ENCODE peak calls at places on chromosomes 12 and 14, in six cellular contexts. V is uterus, F is lung, I is AG04449, B is AG10803, L is left ventricle myocardium inferior. J is an unnamed sample.

GRCh38 chr12:116040412-116040811 is 237.1 kb downstream of the MED13L start:
- DNase-seq in V (no peak), F (no peak), I (no peak), B (peak), L (no peak), J (no peak)

GRCh38 chr12:587132-587531 is 76.1 kb downstream of the NINJ2 start:
- DNase-seq in V (no peak), F (no peak), I (no peak), B (no peak), L (no peak), J (no peak)

GRCh38 chr14:26427059-26427458 is 170.8 kb downstream of the NOVA1 start:
- DNase-seq in V (no peak), F (no peak), I (no peak), B (peak), L (no peak), J (no peak)

GRCh38 chr14:55869397-55870049 is 248.7 kb upstream of the PELI2 start:
- DNase-seq in V (no peak), F (no peak), I (no peak), B (no peak), L (no peak), J (no peak)

GRCh38 chr14:78598046-78598652 is 428.0 kb downstream of the NRXN3 start:
- DNase-seq in V (peak), F (peak), I (no peak), B (peak), L (peak), J (peak)

GRCh38 chr14:71454513-71455332 is 477.5 kb upstream of the RGS6 start:
- DNase-seq in V (no peak), F (no peak), I (no peak), B (no peak), L (no peak), J (no peak)

GRCh38 chr14:21866479-21866878 is 192.9 kb upstream of the OR4E1 start:
- DNase-seq in V (no peak), F (no peak), I (no peak), B (no peak), L (no peak), J (no peak)

GRCh38 chr14:37526992-37527391 is 68.1 kb downstream of the FOXA1 start:
- DNase-seq in V (no peak), F (no peak), I (no peak), B (no peak), L (no peak), J (no peak)

GRCh38 chr12:25434493-25434892 is 118.6 kb downstream of the LMNTD1 start:
- DNase-seq in V (no peak), F (no peak), I (no peak), B (no peak), L (no peak), J (no peak)

GRCh38 chr12:76531056-76531455 is 28.5 kb downstream of the OSBPL8 start:
- DNase-seq in V (no peak), F (no peak), I (no peak), B (no peak), L (no peak), J (no peak)

GRCh38 chr14:89444044-89444443 is 27.0 kb upstream of the FOXN3 start:
- DNase-seq in V (no peak), F (no peak), I (no peak), B (no peak), L (no peak), J (no peak)

GRCh38 chr12:182381-182883 is 31.5 kb downstream of the SLC6A12 start:
- DNase-seq in V (no peak), F (no peak), I (peak), B (peak), L (peak), J (no peak)

GRCh38 chr14:65780566-65780965 is 368.0 kb downstream of the FUT8 start:
- DNase-seq in V (no peak), F (no peak), I (no peak), B (no peak), L (no peak), J (no peak)

GRCh38 chr12:1544991-1545700 is 49.2 kb downstream of the FBXL14 start:
- DNase-seq in V (no peak), F (no peak), I (no peak), B (peak), L (peak), J (no peak)

DNA sequence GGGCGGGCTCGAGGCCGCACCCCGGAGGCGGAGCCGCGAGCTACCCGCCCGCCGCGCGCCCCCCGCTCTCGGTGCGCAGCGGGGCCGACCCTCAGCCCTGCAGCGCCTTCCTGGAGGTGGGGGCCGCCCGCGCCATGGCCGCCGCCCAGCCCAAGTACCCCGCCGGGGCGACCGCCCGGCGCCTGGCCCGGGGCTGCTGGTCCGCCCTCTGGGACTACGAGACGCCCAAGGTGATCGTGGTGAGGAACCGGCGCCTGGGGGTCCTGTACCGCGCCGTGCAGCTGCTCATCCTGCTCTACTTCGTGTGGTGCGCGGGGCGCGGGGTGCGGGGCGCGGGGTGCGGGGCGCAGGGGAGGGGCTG is at the start of gene P2RX2:
- DNase-seq in V (no peak), F (no peak), I (no peak), B (no peak), L (no peak), J (peak)
- H3K4me3 ChIP-seq in V (no peak), F (no peak), I (no peak), B (no peak), L (peak), J (peak)

GRCh38 chr12:124939428-124940142 is 25.1 kb upstream of the UBC start:
- DNase-seq in V (peak), F (peak), I (peak), B (peak), L (peak), J (peak)
- TF ChIP-seq CTCF in V (peak), F (no peak), I (no peak), B (no peak), L (no peak), J (no peak)

GRCh38 chr14:63205281-63205575 is 985 bp downstream of the RHOJ start:
- DNase-seq in V (no peak), F (no peak), I (no peak), B (no peak), L (no peak), J (no peak)
- H3K4me3 ChIP-seq in V (peak), F (peak), I (peak), B (peak), L (peak), J (no peak)

GRCh38 chr12:107895966-107896365 is 121.5 kb downstream of the ASCL4 start:
- DNase-seq in V (no peak), F (no peak), I (no peak), B (no peak), L (no peak), J (no peak)

GRCh38 chr12:107894589-107894988 is 120.1 kb downstream of the ASCL4 start:
- DNase-seq in V (no peak), F (no peak), I (no peak), B (no peak), L (no peak), J (no peak)

DNA sequence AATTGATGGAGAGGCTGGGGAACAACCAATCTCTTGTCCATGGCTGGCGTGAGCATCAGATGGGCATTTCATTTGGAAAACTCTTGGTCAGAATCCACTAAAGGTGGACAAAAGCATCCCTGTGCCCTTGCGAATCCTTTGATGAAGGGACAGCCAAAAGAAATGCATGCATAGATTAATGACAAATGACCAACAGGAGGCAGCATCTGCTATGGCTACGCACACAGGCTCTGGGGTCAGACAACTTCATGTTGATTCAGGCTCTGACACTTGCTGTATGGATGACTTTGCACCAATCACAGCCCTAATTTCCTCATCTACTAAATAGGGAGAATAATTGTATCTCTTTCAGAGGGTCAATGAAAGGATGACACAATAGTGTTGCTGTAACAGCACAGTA is 117.5 kb downstream of the ASCL4 start:
- DNase-seq in V (no peak), F (no peak), I (no peak), B (peak), L (no peak), J (no peak)
- TF ChIP-seq CTCF in V (no peak), F (no peak), I (no peak), B (peak), L (no peak), J (no peak)

GRCh38 chr12:84825149-84825548 is 87.5 kb downstream of the SLC6A15 start:
- DNase-seq in V (no peak), F (no peak), I (no peak), B (no peak), L (no peak), J (no peak)
- H3K4me3 ChIP-seq in V (no peak), F (no peak), I (no peak), B (no peak), L (no peak), J (no peak)

GRCh38 chr12:8453796-8454195 is 2.0 kb upstream of the CLEC6A start:
- DNase-seq in V (no peak), F (no peak), I (no peak), B (no peak), L (no peak), J (no peak)
- TF ChIP-seq CTCF in V (no peak), F (no peak), I (no peak), B (no peak), L (no peak), J (no peak)

GRCh38 chr12:105562727-105563072 is 232.2 kb downstream of the C12orf75 start:
- DNase-seq in V (no peak), F (no peak), I (no peak), B (no peak), L (no peak), J (no peak)
- H3K4me3 ChIP-seq in V (no peak), F (no peak), I (peak), B (no peak), L (no peak), J (no peak)

DNA sequence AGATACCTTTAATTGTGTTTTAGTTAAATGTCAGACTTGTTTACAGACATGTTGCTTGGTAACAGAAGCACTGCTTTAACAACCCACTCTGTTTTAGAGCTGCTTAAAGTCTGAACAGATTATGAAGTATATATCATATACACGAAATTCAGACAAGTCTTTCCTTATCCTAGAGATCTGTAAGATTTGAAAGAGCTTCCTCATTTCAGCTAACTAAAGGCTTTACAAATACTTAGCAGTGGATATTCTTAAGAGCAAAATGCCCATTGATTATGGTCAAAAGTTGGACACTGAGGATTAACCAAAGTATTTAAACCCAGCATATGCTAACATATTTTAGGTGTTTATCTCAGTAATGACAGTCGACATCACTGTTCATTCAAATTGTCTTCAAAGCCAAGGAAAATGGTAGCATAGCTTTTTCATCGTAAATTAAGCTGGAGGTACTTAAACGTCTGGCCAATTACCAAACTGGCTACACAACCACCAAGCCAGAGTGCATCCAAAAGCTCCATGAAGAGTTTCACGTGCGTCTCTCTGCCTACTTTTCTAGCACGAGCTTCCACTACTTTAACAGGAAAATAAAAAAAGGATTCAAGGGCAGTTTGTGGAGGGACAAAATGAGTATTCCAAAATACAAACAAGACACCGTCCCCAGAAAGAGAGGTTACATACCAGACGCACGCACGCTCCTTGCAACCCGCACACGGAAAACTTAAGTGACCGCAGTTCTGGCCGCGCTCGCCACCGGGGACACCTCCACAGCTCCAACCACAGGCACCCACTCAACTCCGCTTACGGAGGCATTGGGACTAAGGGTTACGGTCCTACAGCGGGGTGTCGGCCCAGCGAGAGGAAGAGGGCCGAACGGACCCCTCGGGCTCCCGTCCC is 540 bp downstream of the CEP83 start:
- DNase-seq in V (no peak), F (no peak), I (no peak), B (peak), L (no peak), J (no peak)
- TF ChIP-seq CTCF in V (no peak), F (no peak), I (no peak), B (no peak), L (no peak), J (no peak)

GRCh38 chr12:52023976-52024688 is 17.4 kb downstream of the TAMALIN start:
- DNase-seq in V (no peak), F (no peak), I (no peak), B (no peak), L (no peak), J (no peak)

GRCh38 chr12:52023182-52023975 is 16.6 kb downstream of the TAMALIN start:
- DNase-seq in V (peak), F (peak), I (no peak), B (peak), L (peak), J (peak)

GRCh38 chr12:52027085-52027843 is 20.5 kb downstream of the TAMALIN start:
- DNase-seq in V (no peak), F (no peak), I (no peak), B (no peak), L (peak), J (no peak)

GRCh38 chr12:52026267-52026666 is 19.5 kb downstream of the TAMALIN start:
- DNase-seq in V (no peak), F (no peak), I (no peak), B (no peak), L (no peak), J (no peak)

GRCh38 chr12:52025301-52026172 is 18.8 kb downstream of the TAMALIN start:
- DNase-seq in V (peak), F (peak), I (no peak), B (peak), L (peak), J (peak)
- H3K4me3 ChIP-seq in V (peak), F (no peak), I (peak), B (peak), L (peak), J (no peak)